ENCODE peak calls at places on chromosomes 3 and 15, in seven cellular contexts. D is Peyer's patch, J is heart right ventricle, R is psoas muscle, A is mammary epithelial cell, X is AG04450, G is cardiac muscle cell. L is an unnamed sample.

GRCh38 chr3:44284949-44285348 is 43.3 kb downstream of the TOPAZ1 start:
- DNase-seq in D (no peak), J (no peak), R (no peak), A (peak), X (no peak), G (no peak), L (no peak)

GRCh38 chr3:69121513-69121912 is 882 bp downstream of the LMOD3 start:
- DNase-seq in D (no peak), J (no peak), R (no peak), A (no peak), X (no peak), G (no peak), L (no peak)

GRCh38 chr3:60421749-60422467 is 829.3 kb downstream of the FHIT start:
- DNase-seq in D (no peak), J (no peak), R (no peak), A (no peak), X (no peak), G (no peak), L (no peak)

GRCh38 chr3:114697441-114697840 is 403.6 kb downstream of the TIGIT start:
- DNase-seq in D (no peak), J (no peak), R (no peak), A (no peak), X (no peak), G (no peak), L (no peak)

GRCh38 chr15:89377042-89377841 is 42.6 kb upstream of the POLG start:
- DNase-seq in D (no peak), J (no peak), R (no peak), A (no peak), X (no peak), G (no peak), L (no peak)

GRCh38 chr15:37733628-37734027 is 200.8 kb upstream of the TMCO5A start:
- DNase-seq in D (no peak), J (no peak), R (no peak), A (no peak), X (no peak), G (no peak), L (no peak)

GRCh38 chr3:78660958-78661357 is 1106.8 kb downstream of the ROBO1 start:
- DNase-seq in D (no peak), J (peak), R (no peak), A (no peak), X (no peak), G (no peak), L (no peak)

GRCh38 chr3:4824948-4825325 is 154.3 kb upstream of the BHLHE40 start:
- DNase-seq in D (peak), J (no peak), R (no peak), A (peak), X (no peak), G (no peak), L (no peak)

GRCh38 chr15:100141304-100142080 is 200.3 kb downstream of the ADAMTS17 start:
- DNase-seq in D (no peak), J (no peak), R (no peak), A (no peak), X (no peak), G (no peak), L (no peak)

GRCh38 chr15:100809151-100809550 is 70.5 kb upstream of the ALDH1A3 start:
- DNase-seq in D (no peak), J (no peak), R (no peak), A (peak), X (no peak), G (no peak), L (no peak)

GRCh38 chr3:48989126-48989795 is 780 bp upstream of the P4HTM start:
- DNase-seq in D (no peak), J (no peak), R (no peak), A (no peak), X (no peak), G (no peak), L (no peak)

GRCh38 chr3:127762787-127763105 is 59.6 kb downstream of the MGLL start:
- DNase-seq in D (no peak), J (no peak), R (no peak), A (no peak), X (no peak), G (no peak), L (no peak)

GRCh38 chr3:127763816-127764215 is 58.5 kb downstream of the MGLL start:
- DNase-seq in D (no peak), J (no peak), R (peak), A (no peak), X (no peak), G (no peak), L (no peak)

GRCh38 chr3:127763337-127763736 is 59.0 kb downstream of the MGLL start:
- DNase-seq in D (no peak), J (no peak), R (peak), A (no peak), X (no peak), G (no peak), L (no peak)

GRCh38 chr3:127764841-127765362 is 57.4 kb downstream of the MGLL start:
- DNase-seq in D (no peak), J (no peak), R (no peak), A (no peak), X (no peak), G (no peak), L (no peak)

GRCh38 chr3:127764301-127764700 is 58.0 kb downstream of the MGLL start:
- DNase-seq in D (no peak), J (no peak), R (no peak), A (no peak), X (no peak), G (no peak), L (no peak)
- H3K27ac ChIP-seq in D (no peak), J (peak), R (peak), A (no peak), X (peak), G (no peak), L (no peak)

GRCh38 chr3:50356553-50356952 is 2.8 kb downstream of the TMEM115 start:
- DNase-seq in D (peak), J (peak), R (peak), A (no peak), X (no peak), G (no peak), L (no peak)
- H3K27ac ChIP-seq in D (peak), J (peak), R (peak), A (no peak), X (no peak), G (no peak), L (no peak)

DNA sequence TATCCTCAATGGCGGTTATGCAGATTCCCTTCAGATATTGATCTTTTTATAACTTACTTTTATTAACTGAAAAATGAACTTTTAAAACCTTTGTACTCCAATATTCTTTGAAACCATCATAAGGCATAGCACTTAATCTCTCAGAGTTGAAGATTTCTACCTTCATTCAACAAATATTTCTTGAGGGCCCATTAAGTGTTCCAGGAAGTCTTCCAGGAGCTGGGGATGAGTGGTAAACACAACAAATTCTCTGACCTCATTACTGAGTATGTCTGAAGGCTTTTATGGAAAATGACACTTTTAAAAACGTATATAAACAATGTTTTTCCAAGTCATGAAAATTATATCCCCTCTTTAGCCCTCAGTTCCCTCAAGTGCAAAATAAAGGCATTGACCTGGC is 575.3 kb upstream of the IL12A start:
- DNase-seq in D (no peak), J (no peak), R (no peak), A (no peak), X (no peak), G (no peak), L (no peak)
- H3K27ac ChIP-seq in D (no peak), J (no peak), R (no peak), A (no peak), X (no peak), G (no peak), L (no peak)

DNA sequence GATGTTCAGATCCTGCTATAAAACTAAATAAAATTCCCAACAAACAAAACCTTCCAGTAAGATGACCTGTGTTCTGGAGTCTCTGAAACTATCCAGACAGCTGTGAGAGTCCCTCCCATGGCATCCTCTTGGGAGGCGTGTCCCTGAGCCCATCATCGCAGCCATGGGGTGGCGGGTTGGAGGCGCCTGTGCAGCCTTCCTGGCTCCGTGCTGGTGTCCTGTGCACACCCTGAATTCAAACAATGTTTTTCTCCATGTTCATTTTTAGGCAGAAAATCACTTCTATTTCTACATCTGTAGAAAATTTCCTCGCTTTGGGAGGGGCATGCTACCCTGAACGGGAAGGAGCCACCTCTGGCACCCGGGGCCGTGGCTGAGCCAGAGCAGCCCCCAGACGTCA is 19.4 kb upstream of the OCA2 start:
- DNase-seq in D (no peak), J (no peak), R (no peak), A (no peak), X (no peak), G (no peak), L (no peak)
- H3K27ac ChIP-seq in D (no peak), J (no peak), R (no peak), A (no peak), X (no peak), G (no peak), L (no peak)

GRCh38 chr3:194688946-194689345 is 3.3 kb downstream of the FAM43A start:
- DNase-seq in D (no peak), J (no peak), R (no peak), A (no peak), X (no peak), G (no peak), L (no peak)
- H3K27ac ChIP-seq in D (peak), J (peak), R (peak), A (no peak), X (peak), G (peak), L (no peak)

DNA sequence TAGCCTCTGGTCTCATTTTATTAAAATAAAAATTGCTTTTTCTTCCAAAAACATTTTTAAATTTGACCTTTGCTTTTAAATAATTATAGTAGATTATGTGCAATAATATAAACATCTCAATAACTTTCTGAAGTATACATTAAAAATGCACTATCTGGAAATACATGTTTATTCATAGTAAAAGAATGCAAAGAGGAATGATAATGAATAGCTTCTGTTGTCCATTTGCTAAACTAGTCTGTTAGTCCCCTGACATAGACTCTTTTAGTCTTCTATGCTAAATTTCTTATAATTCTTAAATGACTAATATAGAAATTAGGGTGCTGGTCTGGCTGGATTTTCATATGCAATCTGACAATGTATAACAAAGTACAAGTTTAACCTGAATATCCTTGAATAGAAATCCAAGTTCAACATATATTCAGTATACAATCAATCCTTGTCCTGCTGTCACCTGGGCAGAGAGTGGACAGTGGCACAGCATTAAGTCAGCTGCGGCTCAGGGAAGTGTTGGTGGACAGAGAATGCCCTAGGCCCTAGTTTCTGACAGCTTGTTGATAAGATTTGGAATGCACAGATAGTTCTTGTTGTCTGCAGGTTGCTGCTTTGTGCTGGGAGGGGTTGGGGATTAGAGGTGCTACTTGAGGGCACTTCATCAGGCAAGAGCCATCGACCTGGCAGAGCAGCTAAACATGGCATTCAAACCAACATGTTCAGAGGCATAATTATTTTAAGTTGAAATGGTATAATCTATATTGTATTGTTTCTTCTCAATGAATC is 161.7 kb downstream of the MBNL1 start:
- DNase-seq in D (no peak), J (peak), R (no peak), A (no peak), X (no peak), G (peak), L (no peak)
- H3K27ac ChIP-seq in D (no peak), J (peak), R (peak), A (no peak), X (no peak), G (peak), L (no peak)

DNA sequence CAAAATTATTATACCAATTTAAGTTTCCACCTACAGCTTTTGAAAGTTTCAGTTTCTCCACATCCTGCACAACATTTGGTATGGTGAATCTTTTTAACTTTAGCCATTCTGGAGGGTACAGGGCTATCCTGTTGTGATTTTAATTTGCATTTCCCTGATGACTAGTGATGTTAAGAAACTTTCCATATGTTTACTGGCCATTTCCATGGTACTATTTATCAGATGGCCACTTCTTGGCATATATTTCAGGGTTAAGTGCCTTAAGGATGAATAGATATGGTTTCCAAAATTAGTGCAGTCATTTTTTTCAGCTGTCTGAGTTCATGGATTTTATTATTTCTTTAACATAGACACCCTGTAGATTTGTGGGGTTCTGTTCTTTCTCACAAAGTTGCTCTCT is 147.3 kb upstream of the PDZRN3 start:
- DNase-seq in D (no peak), J (no peak), R (no peak), A (no peak), X (no peak), G (no peak), L (no peak)
- H3K27ac ChIP-seq in D (no peak), J (no peak), R (no peak), A (no peak), X (no peak), G (no peak), L (no peak)

GRCh38 chr3:16801698-16802097 is 83.1 kb upstream of the PLCL2 start:
- DNase-seq in D (no peak), J (no peak), R (no peak), A (no peak), X (no peak), G (no peak), L (peak)
- H3K27ac ChIP-seq in D (no peak), J (no peak), R (no peak), A (no peak), X (no peak), G (no peak), L (peak)

DNA sequence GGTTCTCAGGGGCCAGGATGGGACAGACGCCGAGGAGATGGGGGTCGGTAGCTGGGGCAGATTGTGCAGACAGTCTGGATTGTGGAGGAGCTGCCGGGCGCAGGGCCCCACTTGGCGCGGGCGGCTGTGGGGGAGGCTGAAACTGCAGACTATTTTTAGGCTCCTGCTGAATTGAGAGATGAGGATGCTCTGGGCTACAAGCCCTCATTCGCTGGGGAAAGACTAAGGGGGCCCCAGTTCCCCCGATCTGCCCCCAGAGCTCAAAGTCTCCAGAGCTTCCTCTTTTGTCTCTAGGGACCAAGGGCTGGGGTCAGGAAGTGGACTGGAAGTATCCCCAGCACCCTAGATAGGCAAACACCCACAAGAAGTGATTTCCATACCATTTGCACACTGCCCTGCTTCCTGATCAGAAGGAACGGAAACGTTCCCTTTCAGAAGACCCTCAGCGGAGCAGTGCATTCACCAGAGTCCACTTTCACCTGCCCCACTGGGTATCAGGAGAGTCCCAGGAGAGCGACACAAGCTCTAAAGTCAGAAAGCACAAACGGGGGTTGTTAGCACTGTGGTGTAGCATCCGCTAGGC is 29.7 kb downstream of the SEMA7A start:
- DNase-seq in D (peak), J (no peak), R (no peak), A (no peak), X (no peak), G (no peak), L (no peak)
- H3K27ac ChIP-seq in D (peak), J (no peak), R (no peak), A (no peak), X (no peak), G (no peak), L (no peak)